ENCODE peak calls at places on chromosomes 12 and 14, in four cellular contexts. N is GM12878, R is K562, P is HL-60. Q is an unnamed sample.

GRCh38 chr14:105414456-105415371 is 4.9 kb upstream of the MTA1 start:
- DNase-seq in P (peak; percentile 66), N (no peak), R (peak; percentile 80), Q (peak; percentile 86)

GRCh38 chr12:107929436-107929835 is 154.9 kb downstream of the ASCL4 start:
- DNase-seq in R (peak; percentile 31), N (no peak), P (peak; percentile 17), Q (no peak)

GRCh38 chr14:49942090-49942489 is 49.2 kb downstream of the ARF6 start:
- DNase-seq in N (no peak), P (no peak), R (no peak), Q (no peak)

GRCh38 chr12:120668091-120668796 is 18.7 kb upstream of the MLEC start:
- DNase-seq in P (no peak), N (no peak), R (no peak), Q (no peak)

GRCh38 chr12:124397807-124398577 is 103.1 kb downstream of the RFLNA start:
- DNase-seq in R (no peak), P (peak; percentile 34), N (no peak), Q (no peak)

GRCh38 chr14:56119221-56119967 is 1.2 kb downstream of the PELI2 start:
- DNase-seq in R (no peak), P (peak; percentile 26), N (no peak), Q (peak; percentile 15)

GRCh38 chr14:55129086-55129427 is at the start of gene LGALS3:
- DNase-seq in R (peak; percentile 78), N (no peak), P (no peak), Q (peak; percentile 68)

GRCh38 chr12:114405449-114406271 is at the start of gene TBX5:
- DNase-seq in N (no peak), R (no peak), P (no peak), Q (no peak)

GRCh38 chr14:34650786-34651584 is 21.0 kb upstream of the SNX6 start:
- DNase-seq in N (no peak), P (no peak), R (no peak), Q (no peak)

GRCh38 chr12:15522574-15523187 is 200.4 kb downstream of the PTPRO start:
- DNase-seq in R (no peak), P (no peak), N (no peak), Q (no peak)

GRCh38 chr14:74886001-74886400 is 4.3 kb downstream of the DLST start:
- DNase-seq in N (no peak), P (no peak), R (no peak), Q (no peak)

GRCh38 chr12:67424784-67425183 is 155.6 kb downstream of the CAND1 start:
- DNase-seq in P (no peak), N (no peak), R (no peak), Q (no peak)

GRCh38 chr12:55698965-55699364 is 8.7 kb downstream of the ITGA7 start:
- DNase-seq in P (no peak), R (no peak), N (no peak), Q (no peak)

GRCh38 chr12:26740991-26741390 is 92.0 kb downstream of the ITPR2 start:
- DNase-seq in N (no peak), R (no peak), P (no peak), Q (no peak)

GRCh38 chr12:46915861-46916260 is 90.1 kb upstream of the SLC38A4 start:
- DNase-seq in N (no peak), R (no peak), P (no peak), Q (no peak)

GRCh38 chr12:122471324-122472226 is 29.2 kb downstream of the ZCCHC8 start:
- DNase-seq in P (peak; percentile 24), N (no peak), R (peak; percentile 47), Q (peak; percentile 25)

GRCh38 chr14:102994689-102995088 is 62.7 kb downstream of the CDC42BPB start:
- DNase-seq in N (no peak), R (no peak), P (no peak), Q (no peak)

GRCh38 chr14:52044791-52045522 is 23.9 kb downstream of the NID2 start:
- DNase-seq in R (no peak), N (no peak), P (no peak), Q (no peak)

GRCh38 chr14:70052990-70053389 is 135.8 kb downstream of the SLC8A3 start:
- DNase-seq in P (no peak), R (no peak), N (no peak), Q (no peak)

GRCh38 chr12:120965534-120966091 is 12.7 kb upstream of the HNF1A start:
- DNase-seq in R (no peak), N (no peak), P (no peak), Q (no peak)

GRCh38 chr12:13417516-13417915 is 221.0 kb downstream of the EMP1 start:
- DNase-seq in N (no peak), R (no peak), P (no peak), Q (no peak)

GRCh38 chr12:45660330-45660729 is 69.2 kb upstream of the ARID2 start:
- DNase-seq in P (peak; percentile 23), R (no peak), N (no peak), Q (no peak)

GRCh38 chr14:44988694-44989093 is 26.7 kb downstream of the TOGARAM1 start:
- DNase-seq in P (no peak), R (no peak), N (no peak), Q (no peak)

GRCh38 chr14:60775296-60775695 is 40.7 kb downstream of the MNAT1 start:
- DNase-seq in N (no peak), R (no peak), P (no peak), Q (no peak)

GRCh38 chr12:105769486-105769885 is 369.3 kb downstream of the NUAK1 start:
- DNase-seq in R (no peak), N (no peak), P (no peak), Q (no peak)

GRCh38 chr14:58272589-58273372 is 25.6 kb upstream of the ARID4A start:
- DNase-seq in N (no peak), R (no peak), P (peak; percentile 1), Q (no peak)

GRCh38 chr12:88383405-88383804 is 196.9 kb downstream of the KITLG start:
- DNase-seq in R (no peak), P (peak; percentile 33), N (no peak), Q (no peak)

GRCh38 chr14:38137005-38137404 is 70.7 kb upstream of the SSTR1 start:
- DNase-seq in P (no peak), R (no peak), N (no peak), Q (no peak)

GRCh38 chr14:99191663-99192621 is 80.1 kb downstream of the BCL11B start:
- DNase-seq in N (no peak), P (no peak), R (no peak), Q (no peak)

GRCh38 chr12:116015525-116015924 is 262.0 kb downstream of the MED13L start:
- DNase-seq in P (no peak), N (no peak), R (no peak), Q (no peak)

GRCh38 chr12:115101518-115101917 is 417.5 kb upstream of the TBX3 start:
- DNase-seq in N (no peak), R (no peak), P (no peak), Q (no peak)

GRCh38 chr12:107133462-107133861 is 40.1 kb upstream of the CRY1 start:
- DNase-seq in N (no peak), R (no peak), P (no peak), Q (no peak)

GRCh38 chr14:36518586-36519430 is 1.2 kb downstream of the NKX2-1 start:
- DNase-seq in N (no peak), P (no peak), R (no peak), Q (no peak)

GRCh38 chr14:88411039-88411438 is 25.6 kb downstream of the SPATA7 start:
- DNase-seq in R (no peak), N (no peak), P (no peak), Q (no peak)

DNA sequence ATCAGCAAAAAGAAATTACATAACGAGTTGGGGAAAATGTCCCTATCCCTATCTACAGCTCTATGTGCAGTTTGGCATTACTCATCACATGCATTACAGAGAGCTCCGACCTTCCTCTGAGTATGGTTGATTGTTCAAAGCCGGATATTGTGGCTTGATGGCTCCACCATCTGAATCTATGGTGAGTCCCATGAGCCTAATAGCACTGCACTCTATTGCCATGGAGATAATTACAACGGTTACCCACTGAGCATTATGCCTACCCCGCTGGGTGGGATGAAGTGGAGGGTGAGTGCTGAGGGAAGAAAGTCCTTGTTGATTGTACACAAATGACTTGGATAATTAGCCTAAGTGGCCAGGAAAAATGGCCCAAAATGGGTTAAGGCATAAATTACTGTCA is 800.5 kb downstream of the NRXN3 start:
- DNase-seq in N (no peak), R (no peak), P (no peak), Q (no peak)
- TF ChIP-seq SPI1 in N (no peak), R (no peak), P (no peak), Q (no peak)

GRCh38 chr12:96211989-96212388 is 17.8 kb downstream of the ELK3 start:
- DNase-seq in P (peak; percentile 67), N (no peak), R (no peak), Q (no peak)

GRCh38 chr12:96210376-96211055 is 16.3 kb downstream of the ELK3 start:
- DNase-seq in P (no peak), N (no peak), R (no peak), Q (no peak)

GRCh38 chr12:96208346-96208745 is 14.2 kb downstream of the ELK3 start:
- DNase-seq in P (no peak), N (no peak), R (no peak), Q (no peak)

GRCh38 chr12:96206957-96207356 is 12.8 kb downstream of the ELK3 start:
- DNase-seq in R (no peak), N (no peak), P (no peak), Q (no peak)

DNA sequence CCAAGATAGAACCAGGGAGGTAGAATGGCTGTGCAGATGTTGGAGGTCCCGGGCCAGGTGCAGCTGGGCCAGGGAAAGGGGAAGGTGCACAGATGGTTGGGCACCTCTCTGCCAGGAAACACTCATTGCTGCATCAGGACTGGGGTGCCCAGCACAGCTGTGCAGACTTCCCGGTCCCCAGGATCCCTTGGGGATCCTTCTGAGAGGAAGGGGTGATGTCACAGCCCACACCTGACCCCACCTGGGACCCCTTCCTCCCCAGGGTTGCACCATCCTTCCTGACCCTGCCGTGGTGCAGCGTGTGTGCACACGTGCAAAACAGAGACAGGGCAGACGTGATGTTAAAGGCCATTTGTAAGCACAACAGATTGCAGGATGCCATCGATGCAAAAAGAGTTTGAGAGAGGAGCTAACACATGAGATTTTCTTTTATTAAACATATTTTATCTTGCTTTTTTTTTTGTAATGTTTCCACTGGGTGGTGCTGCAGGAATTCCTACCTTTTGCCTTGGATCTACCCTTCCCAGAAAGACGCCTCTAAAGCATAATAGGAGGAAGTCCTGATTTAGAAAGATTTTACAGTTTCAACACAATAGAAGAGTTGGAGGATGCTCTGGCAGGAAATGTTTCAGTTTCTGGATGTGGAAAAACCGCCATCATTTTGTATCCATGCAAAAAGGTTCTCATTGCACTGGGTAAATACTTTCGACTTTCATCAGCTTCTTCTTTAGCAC is 14.8 kb downstream of the ELK3 start:
- DNase-seq in P (peak; percentile 14), N (no peak), R (no peak), Q (no peak)
- TF ChIP-seq POLR2AphosphoS5 in P (peak; percentile 80), N (no peak), R (no peak), Q (no peak)

GRCh38 chr12:95601626-95602025 is 50.4 kb upstream of the USP44 start:
- DNase-seq in R (no peak), N (no peak), P (no peak), Q (no peak)
- TF ChIP-seq SPI1 in R (no peak), N (no peak), P (no peak), Q (no peak)

GRCh38 chr14:91286530-91286937 is 42.0 kb upstream of the GPR68 start:
- DNase-seq in N (peak; percentile 21), P (peak; percentile 72), R (peak; percentile 73), Q (peak; percentile 63)

GRCh38 chr14:91283666-91284065 is 39.2 kb upstream of the GPR68 start:
- DNase-seq in P (no peak), N (no peak), R (no peak), Q (no peak)

GRCh38 chr14:91284146-91284790 is 39.8 kb upstream of the GPR68 start:
- DNase-seq in N (no peak), P (no peak), R (no peak), Q (no peak)

GRCh38 chr14:91282954-91283645 is 38.6 kb upstream of the GPR68 start:
- DNase-seq in N (no peak), P (no peak), R (no peak), Q (no peak)

GRCh38 chr14:91284791-91285548 is 40.5 kb upstream of the GPR68 start:
- DNase-seq in R (no peak), P (no peak), N (no peak), Q (no peak)
- TF ChIP-seq POLR2AphosphoS5 in R (no peak), P (no peak), N (no peak), Q (no peak)

Q was measured in GM12891.